ENCODE peak calls at places on chromosomes 5 and 9, in eight cellular contexts. One of them, this sample, is unnamed.

GRCh38 chr5:141493500-141494422 is 4.9 kb downstream of the PCDHGC5 start:
- DNase-seq in brain microvascular endothelial cell: peak; percentile 53
- DNase-seq in H9: no peak
- DNase-seq in activated CD8-positive, alpha-beta T cell treated with anti-CD3 and anti-CD28 coated beads for 36 hours: no peak
- DNase-seq in GM10248: no peak
- DNase-seq in A673: no peak
- DNase-seq in dorsolateral prefrontal cortex: no peak
- DNase-seq in prostate gland: no peak
- DNase-seq in this sample: no peak

GRCh38 chr9:115837618-115838017 is 316.0 kb upstream of the PAPPA start:
- DNase-seq in brain microvascular endothelial cell: no peak
- DNase-seq in H9: no peak
- DNase-seq in activated CD8-positive, alpha-beta T cell treated with anti-CD3 and anti-CD28 coated beads for 36 hours: no peak
- DNase-seq in GM10248: no peak
- DNase-seq in A673: no peak
- DNase-seq in dorsolateral prefrontal cortex: no peak
- DNase-seq in prostate gland: no peak
- DNase-seq in this sample: no peak

GRCh38 chr5:133781446-133781845 is 169.1 kb upstream of the FSTL4 start:
- DNase-seq in brain microvascular endothelial cell: no peak
- DNase-seq in H9: peak; percentile 8
- DNase-seq in activated CD8-positive, alpha-beta T cell treated with anti-CD3 and anti-CD28 coated beads for 36 hours: no peak
- DNase-seq in GM10248: no peak
- DNase-seq in A673: no peak
- DNase-seq in dorsolateral prefrontal cortex: no peak
- DNase-seq in prostate gland: no peak
- DNase-seq in this sample: no peak

GRCh38 chr9:129384138-129384886 is 206.3 kb upstream of the IER5L start:
- DNase-seq in brain microvascular endothelial cell: no peak
- DNase-seq in H9: no peak
- DNase-seq in activated CD8-positive, alpha-beta T cell treated with anti-CD3 and anti-CD28 coated beads for 36 hours: peak; percentile 33
- DNase-seq in GM10248: no peak
- DNase-seq in A673: no peak
- DNase-seq in dorsolateral prefrontal cortex: no peak
- DNase-seq in prostate gland: no peak
- DNase-seq in this sample: no peak

GRCh38 chr9:129667850-129668249 is 2.4 kb downstream of the PRRX2 start:
- DNase-seq in brain microvascular endothelial cell: no peak
- DNase-seq in H9: no peak
- DNase-seq in activated CD8-positive, alpha-beta T cell treated with anti-CD3 and anti-CD28 coated beads for 36 hours: no peak
- DNase-seq in GM10248: no peak
- DNase-seq in A673: no peak
- DNase-seq in dorsolateral prefrontal cortex: no peak
- DNase-seq in prostate gland: no peak
- DNase-seq in this sample: no peak

GRCh38 chr5:92758552-92758951 is 822.5 kb downstream of the NR2F1-AS1 start:
- DNase-seq in brain microvascular endothelial cell: peak; percentile 11
- DNase-seq in H9: no peak
- DNase-seq in activated CD8-positive, alpha-beta T cell treated with anti-CD3 and anti-CD28 coated beads for 36 hours: no peak
- DNase-seq in GM10248: no peak
- DNase-seq in A673: no peak
- DNase-seq in dorsolateral prefrontal cortex: no peak
- DNase-seq in prostate gland: no peak
- DNase-seq in this sample: no peak

GRCh38 chr9:5361326-5362005 is 21.8 kb upstream of the RLN1 start:
- DNase-seq in brain microvascular endothelial cell: no peak
- DNase-seq in H9: no peak
- DNase-seq in activated CD8-positive, alpha-beta T cell treated with anti-CD3 and anti-CD28 coated beads for 36 hours: no peak
- DNase-seq in GM10248: no peak
- DNase-seq in A673: no peak
- DNase-seq in dorsolateral prefrontal cortex: no peak
- DNase-seq in prostate gland: no peak
- DNase-seq in this sample: no peak

GRCh38 chr5:59193616-59194319 is 610.9 kb downstream of the RAB3C start:
- DNase-seq in brain microvascular endothelial cell: peak; percentile 99
- DNase-seq in H9: no peak
- DNase-seq in activated CD8-positive, alpha-beta T cell treated with anti-CD3 and anti-CD28 coated beads for 36 hours: no peak
- DNase-seq in GM10248: no peak
- DNase-seq in A673: no peak
- DNase-seq in dorsolateral prefrontal cortex: no peak
- DNase-seq in prostate gland: no peak
- DNase-seq in this sample: no peak

GRCh38 chr5:87099967-87100366 is 167.7 kb upstream of the RASA1 start:
- DNase-seq in brain microvascular endothelial cell: no peak
- DNase-seq in H9: no peak
- DNase-seq in activated CD8-positive, alpha-beta T cell treated with anti-CD3 and anti-CD28 coated beads for 36 hours: no peak
- DNase-seq in GM10248: no peak
- DNase-seq in A673: no peak
- DNase-seq in dorsolateral prefrontal cortex: no peak
- DNase-seq in prostate gland: no peak
- DNase-seq in this sample: no peak

GRCh38 chr5:134436523-134437339 is 25.1 kb upstream of the CDKN2AIPNL start:
- DNase-seq in brain microvascular endothelial cell: peak; percentile 87
- DNase-seq in H9: peak; percentile 55
- DNase-seq in activated CD8-positive, alpha-beta T cell treated with anti-CD3 and anti-CD28 coated beads for 36 hours: peak; percentile 84
- DNase-seq in GM10248: peak; percentile 74
- DNase-seq in A673: no peak
- DNase-seq in dorsolateral prefrontal cortex: peak; percentile 70
- DNase-seq in prostate gland: peak; percentile 77
- DNase-seq in this sample: peak; percentile 50

GRCh38 chr9:116382053-116382452 is 228.5 kb downstream of the PAPPA start:
- DNase-seq in brain microvascular endothelial cell: no peak
- DNase-seq in H9: no peak
- DNase-seq in activated CD8-positive, alpha-beta T cell treated with anti-CD3 and anti-CD28 coated beads for 36 hours: no peak
- DNase-seq in GM10248: no peak
- DNase-seq in A673: no peak
- DNase-seq in dorsolateral prefrontal cortex: no peak
- DNase-seq in prostate gland: no peak
- DNase-seq in this sample: no peak

GRCh38 chr9:15735083-15735974 is 182.5 kb downstream of the CCDC171 start:
- DNase-seq in brain microvascular endothelial cell: peak; percentile 92
- DNase-seq in H9: no peak
- DNase-seq in activated CD8-positive, alpha-beta T cell treated with anti-CD3 and anti-CD28 coated beads for 36 hours: no peak
- DNase-seq in GM10248: no peak
- DNase-seq in A673: peak; percentile 34
- DNase-seq in dorsolateral prefrontal cortex: no peak
- DNase-seq in prostate gland: peak; percentile 42
- DNase-seq in this sample: no peak

GRCh38 chr9:14692536-14692917 is 705 bp downstream of the ZDHHC21 start:
- DNase-seq in brain microvascular endothelial cell: no peak
- DNase-seq in H9: no peak
- DNase-seq in activated CD8-positive, alpha-beta T cell treated with anti-CD3 and anti-CD28 coated beads for 36 hours: no peak
- DNase-seq in GM10248: no peak
- DNase-seq in A673: peak; percentile 49
- DNase-seq in dorsolateral prefrontal cortex: no peak
- DNase-seq in prostate gland: no peak
- DNase-seq in this sample: no peak

GRCh38 chr5:72108200-72109050 is 1.1 kb downstream of the MAP1B start:
- DNase-seq in brain microvascular endothelial cell: peak; percentile 70
- DNase-seq in H9: peak; percentile 82
- DNase-seq in activated CD8-positive, alpha-beta T cell treated with anti-CD3 and anti-CD28 coated beads for 36 hours: peak; percentile 14
- DNase-seq in GM10248: peak; percentile 46
- DNase-seq in A673: peak; percentile 85
- DNase-seq in dorsolateral prefrontal cortex: peak; percentile 79
- DNase-seq in prostate gland: peak; percentile 27
- DNase-seq in this sample: no peak

GRCh38 chr5:10328323-10328722 is 20.6 kb upstream of the CMBL start:
- DNase-seq in brain microvascular endothelial cell: no peak
- DNase-seq in H9: peak; percentile 13
- DNase-seq in activated CD8-positive, alpha-beta T cell treated with anti-CD3 and anti-CD28 coated beads for 36 hours: no peak
- DNase-seq in GM10248: no peak
- DNase-seq in A673: no peak
- DNase-seq in dorsolateral prefrontal cortex: no peak
- DNase-seq in prostate gland: no peak
- DNase-seq in this sample: no peak

GRCh38 chr5:169263591-169263990 is 37.3 kb downstream of the SLIT3 start:
- DNase-seq in brain microvascular endothelial cell: no peak
- DNase-seq in H9: no peak
- DNase-seq in activated CD8-positive, alpha-beta T cell treated with anti-CD3 and anti-CD28 coated beads for 36 hours: no peak
- DNase-seq in GM10248: no peak
- DNase-seq in A673: no peak
- DNase-seq in dorsolateral prefrontal cortex: no peak
- DNase-seq in prostate gland: no peak
- DNase-seq in this sample: no peak

GRCh38 chr5:71563161-71563560 is 24.0 kb upstream of the MCCC2 start:
- DNase-seq in brain microvascular endothelial cell: no peak
- DNase-seq in H9: no peak
- DNase-seq in activated CD8-positive, alpha-beta T cell treated with anti-CD3 and anti-CD28 coated beads for 36 hours: no peak
- DNase-seq in GM10248: no peak
- DNase-seq in A673: no peak
- DNase-seq in dorsolateral prefrontal cortex: no peak
- DNase-seq in prostate gland: no peak
- DNase-seq in this sample: no peak

GRCh38 chr5:122516432-122516743 is 204.4 kb downstream of the SNCAIP start:
- DNase-seq in brain microvascular endothelial cell: no peak
- DNase-seq in H9: no peak
- DNase-seq in activated CD8-positive, alpha-beta T cell treated with anti-CD3 and anti-CD28 coated beads for 36 hours: no peak
- DNase-seq in GM10248: no peak
- DNase-seq in A673: no peak
- DNase-seq in dorsolateral prefrontal cortex: no peak
- DNase-seq in prostate gland: no peak
- DNase-seq in this sample: no peak

GRCh38 chr5:122517091-122517490 is 205.1 kb downstream of the SNCAIP start:
- DNase-seq in brain microvascular endothelial cell: no peak
- DNase-seq in H9: no peak
- DNase-seq in activated CD8-positive, alpha-beta T cell treated with anti-CD3 and anti-CD28 coated beads for 36 hours: no peak
- DNase-seq in GM10248: no peak
- DNase-seq in A673: no peak
- DNase-seq in dorsolateral prefrontal cortex: no peak
- DNase-seq in prostate gland: no peak
- DNase-seq in this sample: no peak

DNA sequence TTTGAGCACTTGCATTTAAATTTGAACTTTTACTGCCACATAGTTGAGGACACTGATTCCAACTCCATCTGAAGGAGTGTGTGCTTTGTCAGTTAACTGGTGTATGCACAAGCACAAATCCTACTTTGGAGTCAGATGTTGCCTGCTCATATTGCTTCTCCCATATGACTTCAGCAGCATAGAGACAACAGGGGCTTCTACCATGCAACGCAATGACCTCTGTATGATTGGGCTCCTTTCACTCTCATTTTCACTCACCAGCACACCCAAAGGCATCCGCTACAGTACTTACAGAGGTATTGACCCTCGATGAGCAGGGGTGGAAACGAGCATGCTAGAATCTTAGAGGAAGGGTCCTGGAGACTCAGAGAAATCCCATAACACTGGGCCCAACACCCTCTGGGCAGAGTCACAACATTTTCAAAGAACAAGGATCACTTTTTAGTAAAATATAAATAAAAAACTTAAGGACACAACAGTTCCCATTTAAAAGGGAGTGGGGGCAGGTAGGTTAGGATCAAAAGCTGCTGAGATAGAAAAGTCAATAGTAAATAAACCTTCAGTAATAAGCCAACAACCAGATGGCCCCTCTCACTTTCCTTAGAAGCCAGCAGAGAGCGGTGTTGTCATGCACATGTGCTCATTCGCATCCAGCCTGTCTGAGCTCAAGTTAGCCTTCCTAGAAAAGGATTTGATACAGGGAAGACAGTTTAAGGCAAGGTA is 203.8 kb downstream of the SNCAIP start:
- DNase-seq in brain microvascular endothelial cell: peak; percentile 69
- DNase-seq in H9: peak; percentile 74
- DNase-seq in activated CD8-positive, alpha-beta T cell treated with anti-CD3 and anti-CD28 coated beads for 36 hours: no peak
- DNase-seq in GM10248: peak; percentile 45
- DNase-seq in A673: peak; percentile 65
- DNase-seq in dorsolateral prefrontal cortex: no peak
- DNase-seq in prostate gland: peak; percentile 39
- DNase-seq in this sample: no peak
- TF ChIP-seq CTCF in brain microvascular endothelial cell: peak; percentile 88
- TF ChIP-seq CTCF in H9: peak; percentile 89
- TF ChIP-seq CTCF in activated CD8-positive, alpha-beta T cell treated with anti-CD3 and anti-CD28 coated beads for 36 hours: no peak
- TF ChIP-seq CTCF in GM10248: peak; percentile 67
- TF ChIP-seq CTCF in A673: peak; percentile 73
- TF ChIP-seq CTCF in dorsolateral prefrontal cortex: no peak
- TF ChIP-seq CTCF in prostate gland: peak; percentile 29
- TF ChIP-seq CTCF in this sample: no peak

DNA sequence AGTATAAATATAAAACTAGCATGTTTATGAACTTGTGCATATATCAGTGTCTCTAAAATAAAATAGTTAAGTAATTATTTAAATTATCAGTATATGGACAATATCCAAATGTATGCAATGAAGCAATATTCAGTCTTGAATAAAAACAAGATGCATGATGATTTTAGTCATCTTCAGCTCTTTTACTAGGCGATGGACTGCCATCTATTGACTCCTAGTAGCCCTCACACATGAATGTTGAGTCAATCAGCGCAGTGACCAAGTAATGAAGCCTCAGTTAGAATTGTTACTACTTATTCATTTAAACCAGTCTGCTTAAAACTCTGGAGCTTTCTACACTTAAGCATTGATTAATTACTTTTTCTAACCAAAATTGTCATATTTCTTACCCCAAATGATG is 92.9 kb upstream of the GRHPR start:
- DNase-seq in brain microvascular endothelial cell: peak; percentile 15
- DNase-seq in H9: no peak
- DNase-seq in activated CD8-positive, alpha-beta T cell treated with anti-CD3 and anti-CD28 coated beads for 36 hours: peak; percentile 16
- DNase-seq in GM10248: no peak
- DNase-seq in A673: peak; percentile 81
- DNase-seq in dorsolateral prefrontal cortex: no peak
- DNase-seq in prostate gland: no peak
- DNase-seq in this sample: no peak
- TF ChIP-seq CTCF in brain microvascular endothelial cell: peak; percentile 62
- TF ChIP-seq CTCF in H9: peak; percentile 52
- TF ChIP-seq CTCF in activated CD8-positive, alpha-beta T cell treated with anti-CD3 and anti-CD28 coated beads for 36 hours: peak; percentile 20
- TF ChIP-seq CTCF in GM10248: peak; percentile 65
- TF ChIP-seq CTCF in A673: peak; percentile 72
- TF ChIP-seq CTCF in dorsolateral prefrontal cortex: no peak
- TF ChIP-seq CTCF in prostate gland: no peak
- TF ChIP-seq CTCF in this sample: peak; percentile 30

DNA sequence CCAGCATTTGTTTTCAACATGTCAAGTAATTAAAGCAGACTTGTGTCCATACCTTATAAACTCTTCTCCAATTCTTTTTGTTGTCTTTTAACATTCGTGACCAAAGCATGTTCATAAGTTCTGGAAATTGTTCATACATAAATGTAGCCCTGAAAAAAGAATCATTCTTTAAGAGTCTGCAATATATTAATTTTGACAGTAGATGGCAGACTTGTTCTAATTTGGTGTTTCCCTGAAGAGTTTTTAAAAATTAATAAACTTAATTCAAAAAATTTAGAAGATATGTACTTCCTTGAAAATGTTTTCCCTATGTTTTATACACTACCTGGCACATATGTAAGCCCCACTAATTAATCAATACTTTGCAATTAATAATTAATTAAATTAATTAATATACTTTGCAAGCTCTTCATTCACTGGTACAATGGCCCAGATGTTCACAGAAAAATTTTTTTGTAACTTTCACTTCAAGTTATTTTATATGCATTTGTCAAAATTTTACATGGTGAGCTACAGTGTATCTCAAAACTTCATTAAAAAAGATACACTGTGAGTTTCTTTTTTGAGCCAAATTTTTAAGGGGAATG is 42.2 kb downstream of the CLINT1 start:
- DNase-seq in brain microvascular endothelial cell: no peak
- DNase-seq in H9: no peak
- DNase-seq in activated CD8-positive, alpha-beta T cell treated with anti-CD3 and anti-CD28 coated beads for 36 hours: no peak
- DNase-seq in GM10248: no peak
- DNase-seq in A673: peak; percentile 32
- DNase-seq in dorsolateral prefrontal cortex: no peak
- DNase-seq in prostate gland: no peak
- DNase-seq in this sample: no peak
- TF ChIP-seq CTCF in brain microvascular endothelial cell: peak; percentile 18
- TF ChIP-seq CTCF in H9: peak; percentile 72
- TF ChIP-seq CTCF in activated CD8-positive, alpha-beta T cell treated with anti-CD3 and anti-CD28 coated beads for 36 hours: peak; percentile 84
- TF ChIP-seq CTCF in GM10248: peak; percentile 36
- TF ChIP-seq CTCF in A673: peak; percentile 61
- TF ChIP-seq CTCF in dorsolateral prefrontal cortex: peak; percentile 58
- TF ChIP-seq CTCF in prostate gland: peak; percentile 48
- TF ChIP-seq CTCF in this sample: peak; percentile 78

GRCh38 chr9:134163374-134164196 is 779 bp downstream of the RNU6ATAC start:
- DNase-seq in brain microvascular endothelial cell: no peak
- DNase-seq in H9: peak; percentile 56
- DNase-seq in activated CD8-positive, alpha-beta T cell treated with anti-CD3 and anti-CD28 coated beads for 36 hours: peak; percentile 77
- DNase-seq in GM10248: peak; percentile 52
- DNase-seq in A673: peak; percentile 66
- DNase-seq in dorsolateral prefrontal cortex: peak; percentile 49
- DNase-seq in prostate gland: peak; percentile 31
- DNase-seq in this sample: peak; percentile 62
- TF ChIP-seq CTCF in brain microvascular endothelial cell: peak; percentile 67
- TF ChIP-seq CTCF in H9: peak; percentile 47
- TF ChIP-seq CTCF in activated CD8-positive, alpha-beta T cell treated with anti-CD3 and anti-CD28 coated beads for 36 hours: peak; percentile 65
- TF ChIP-seq CTCF in GM10248: peak; percentile 3
- TF ChIP-seq CTCF in A673: no peak
- TF ChIP-seq CTCF in dorsolateral prefrontal cortex: no peak
- TF ChIP-seq CTCF in prostate gland: no peak
- TF ChIP-seq CTCF in this sample: peak; percentile 52

This sample was measured in natural killer cell.